ENCODE peak calls at places on chromosomes 16 and 17, in four cellular contexts. L is iPS DF 6.9; F is substantia nigra; T is stimulated activated CD4-positive, alpha-beta T cell treated with anti-CD3 and anti-CD28 coated beads, Interleukin-12 subunit alpha, Interleukin-12 subunit beta, amount 100 ng/mL, for 4 hours. E is an unnamed sample.

GRCh38 chr16:12583237-12583897 is 220.3 kb downstream of the CPPED1 start:
- DNase-seq in L (no peak), F (no peak), T (no peak), E (no peak)

GRCh38 chr16:72021043-72021442 is 12.5 kb downstream of the DHODH start:
- DNase-seq in L (peak; percentile 11), F (no peak), T (no peak), E (peak; percentile 19)

GRCh38 chr16:71408536-71408935 is 33.3 kb downstream of the TLE7 start:
- DNase-seq in L (no peak), F (no peak), T (no peak), E (no peak)

GRCh38 chr17:5672141-5672540 is 87.8 kb upstream of the NLRP1 start:
- DNase-seq in L (no peak), F (no peak), T (no peak), E (no peak)

GRCh38 chr16:23836404-23837291 is 865 bp downstream of the PRKCB start:
- DNase-seq in L (peak; percentile 18), F (peak; percentile 25), T (peak; percentile 41), E (peak; percentile 8)

GRCh38 chr16:915546-915945 is 55.2 kb downstream of the LMF1 start:
- DNase-seq in L (no peak), F (no peak), T (no peak), E (no peak)

GRCh38 chr17:76154292-76154691 is 13.2 kb upstream of the FOXJ1 start:
- DNase-seq in L (no peak), F (no peak), T (no peak), E (no peak)

GRCh38 chr17:3542410-3543088 is 15.1 kb downstream of the TRPV3 start:
- DNase-seq in L (no peak), F (no peak), T (no peak), E (no peak)

GRCh38 chr16:19135896-19136438 is 22.2 kb downstream of the ITPRIPL2 start:
- DNase-seq in L (no peak), F (no peak), T (no peak), E (no peak)

GRCh38 chr17:29663155-29663554 is 40.4 kb upstream of the CORO6 start:
- DNase-seq in L (no peak), F (no peak), T (no peak), E (no peak)

GRCh38 chr17:4482338-4483011 is 16.2 kb upstream of the SPNS2 start:
- DNase-seq in L (no peak), F (no peak), T (no peak), E (no peak)

GRCh38 chr17:63699638-63700527 is at the start of gene LIMD2:
- DNase-seq in L (no peak), F (peak; percentile 17), T (peak; percentile 80), E (peak; percentile 57)

GRCh38 chr16:66274335-66275110 is 92.0 kb upstream of the CDH5 start:
- DNase-seq in L (no peak), F (no peak), T (no peak), E (no peak)

GRCh38 chr16:76976101-76976500 is 214.9 kb upstream of the MON1B start:
- DNase-seq in L (no peak), F (no peak), T (no peak), E (no peak)

GRCh38 chr17:50191070-50192045 is 10.1 kb downstream of the COL1A1 start:
- DNase-seq in L (no peak), F (no peak), T (no peak), E (no peak)

GRCh38 chr16:67177743-67178699 is 5.7 kb downstream of the MATCAP1 start:
- DNase-seq in L (no peak), F (no peak), T (no peak), E (no peak)

GRCh38 chr16:25606069-25606468 is 85.7 kb upstream of the HS3ST4 start:
- DNase-seq in L (no peak), F (no peak), T (no peak), E (no peak)

GRCh38 chr17:59427425-59427921 is 96.0 kb downstream of the YPEL2 start:
- DNase-seq in L (no peak), F (peak; percentile 42), T (peak; percentile 33), E (no peak)

GRCh38 chr17:58189436-58190146 is 2.9 kb upstream of the EPX start:
- DNase-seq in L (no peak), F (no peak), T (no peak), E (no peak)

GRCh38 chr16:11674818-11675560 is 6.7 kb downstream of the SNN start:
- DNase-seq in L (no peak), F (peak; percentile 33), T (no peak), E (no peak)

GRCh38 chr17:35082073-35082657 is 18.7 kb upstream of the RFFL start:
- DNase-seq in L (no peak), F (no peak), T (no peak), E (no peak)

GRCh38 chr16:11258553-11259287 is 2.7 kb upstream of the SOCS1 start:
- DNase-seq in L (no peak), F (peak; percentile 82), T (no peak), E (no peak)

GRCh38 chr17:5226940-5227878 is 7.5 kb downstream of the SCIMP start:
- DNase-seq in L (no peak), F (no peak), T (no peak), E (no peak)

GRCh38 chr17:7213895-7214299 is 5.7 kb downstream of the DLG4 start:
- DNase-seq in L (peak; percentile 98), F (peak; percentile 75), T (no peak), E (peak; percentile 96)

GRCh38 chr16:15954814-15955151 is 5.4 kb downstream of the ABCC1 start:
- DNase-seq in L (no peak), F (no peak), T (no peak), E (no peak)

GRCh38 chr16:69618307-69618706 is 52.5 kb downstream of the NFAT5 start:
- DNase-seq in L (no peak), F (no peak), T (no peak), E (no peak)

GRCh38 chr16:75244844-75245758 is 6.3 kb downstream of the BCAR1 start:
- DNase-seq in L (no peak), F (peak; percentile 96), T (no peak), E (no peak)

GRCh38 chr17:8015957-8016631 is 13.7 kb downstream of the GUCY2D start:
- DNase-seq in L (no peak), F (no peak), T (peak; percentile 29), E (no peak)

GRCh38 chr16:76292218-76292617 is 15.0 kb downstream of the CNTNAP4 start:
- DNase-seq in L (no peak), F (no peak), T (no peak), E (no peak)

GRCh38 chr17:60630352-60630751 is 30.4 kb downstream of the PPM1D start:
- DNase-seq in L (no peak), F (peak; percentile 7), T (no peak), E (no peak)

GRCh38 chr17:38351412-38352222 is at the start of gene SOCS7:
- DNase-seq in L (peak; percentile 76), F (peak; percentile 93), T (peak; percentile 96), E (peak; percentile 92)

GRCh38 chr16:3661311-3661710 is 6.8 kb downstream of the DNASE1 start:
- DNase-seq in L (no peak), F (no peak), T (no peak), E (no peak)